ENCODE peak calls at places on chromosomes 12 and 14, in seven cellular contexts. M is GM12865, S is fibroblast of the aortic adventitia, R is lower lobe of right lung, P is lower leg skin, L is AG09319, K is progenitor cell of endocrine pancreas. O is an unnamed sample.

GRCh38 chr14:105475269-105475915 is 771 bp downstream of the CRIP2 start:
- DNase-seq in M (no peak), S (peak), R (no peak), P (peak), L (no peak), K (no peak), O (no peak)

GRCh38 chr14:23068792-23069412 is 11.6 kb upstream of the CDH24 start:
- DNase-seq in M (peak), S (peak), R (no peak), P (peak), L (peak), K (peak), O (no peak)

GRCh38 chr14:29320261-29320660 is 553.7 kb downstream of the FOXG1 start:
- DNase-seq in M (no peak), S (no peak), R (no peak), P (no peak), L (no peak), K (no peak), O (no peak)

GRCh38 chr14:76761849-76762616 is 765 bp downstream of the VASH1 start:
- DNase-seq in M (no peak), S (no peak), R (no peak), P (peak), L (no peak), K (no peak), O (peak)

GRCh38 chr12:14993117-14993516 is 20.3 kb downstream of the PDE6H start:
- DNase-seq in M (no peak), S (no peak), R (no peak), P (no peak), L (no peak), K (no peak), O (no peak)

GRCh38 chr12:62726471-62726980 is 208.4 kb downstream of the PPM1H start:
- DNase-seq in M (no peak), S (peak), R (no peak), P (no peak), L (no peak), K (no peak), O (no peak)

GRCh38 chr12:12616512-12617275 is 5.0 kb downstream of the CREBL2 start:
- DNase-seq in M (no peak), S (no peak), R (no peak), P (no peak), L (no peak), K (no peak), O (no peak)

GRCh38 chr12:56377310-56377988 is 14.8 kb upstream of the APOF start:
- DNase-seq in M (no peak), S (peak), R (no peak), P (no peak), L (no peak), K (no peak), O (no peak)

GRCh38 chr12:47883663-47884195 is 21.1 kb downstream of the VDR start:
- DNase-seq in M (no peak), S (no peak), R (no peak), P (no peak), L (no peak), K (no peak), O (no peak)

GRCh38 chr12:28191690-28192089 is 1.4 kb downstream of the CCDC91 start:
- DNase-seq in M (peak), S (peak), R (no peak), P (no peak), L (no peak), K (no peak), O (no peak)

GRCh38 chr12:6703631-6704030 is 3.0 kb upstream of the PIANP start:
- DNase-seq in M (peak), S (no peak), R (no peak), P (no peak), L (no peak), K (no peak), O (no peak)

GRCh38 chr12:33708935-33709334 is 269.3 kb upstream of the SYT10 start:
- DNase-seq in M (no peak), S (no peak), R (no peak), P (no peak), L (no peak), K (no peak), O (no peak)

GRCh38 chr14:98704441-98704840 is 567.6 kb downstream of the BCL11B start:
- DNase-seq in M (peak), S (no peak), R (no peak), P (no peak), L (no peak), K (no peak), O (no peak)

GRCh38 chr12:128797119-128798118 is 26.3 kb downstream of the SLC15A4 start:
- DNase-seq in M (no peak), S (peak), R (peak), P (no peak), L (no peak), K (no peak), O (no peak)

GRCh38 chr12:570237-570925 is 92.9 kb downstream of the NINJ2 start:
- DNase-seq in M (no peak), S (peak), R (peak), P (peak), L (peak), K (peak), O (no peak)

GRCh38 chr12:53719649-53720048 is 7.6 kb downstream of the CALCOCO1 start:
- DNase-seq in M (no peak), S (peak), R (no peak), P (no peak), L (no peak), K (no peak), O (no peak)

GRCh38 chr12:114684098-114684869 is at the start of gene TBX3:
- DNase-seq in M (peak), S (peak), R (peak), P (peak), L (peak), K (peak), O (peak)

GRCh38 chr12:6367065-6367968 is 8.0 kb downstream of the SCNN1A start:
- DNase-seq in M (peak), S (peak), R (peak), P (no peak), L (no peak), K (no peak), O (no peak)

GRCh38 chr12:131357920-131358319 is 353.0 kb upstream of the SFSWAP start:
- DNase-seq in M (no peak), S (no peak), R (no peak), P (peak), L (no peak), K (no peak), O (no peak)

GRCh38 chr12:6195665-6196535 is 4.3 kb upstream of the CD9 start:
- DNase-seq in M (peak), S (peak), R (peak), P (peak), L (peak), K (peak), O (peak)

GRCh38 chr14:70186826-70187483 is 1.8 kb downstream of the SLC8A3 start:
- DNase-seq in M (peak), S (no peak), R (no peak), P (no peak), L (no peak), K (peak), O (peak)

GRCh38 chr14:69812725-69813124 is 15.7 kb upstream of the SLC10A1 start:
- DNase-seq in M (no peak), S (no peak), R (no peak), P (peak), L (no peak), K (no peak), O (no peak)

DNA sequence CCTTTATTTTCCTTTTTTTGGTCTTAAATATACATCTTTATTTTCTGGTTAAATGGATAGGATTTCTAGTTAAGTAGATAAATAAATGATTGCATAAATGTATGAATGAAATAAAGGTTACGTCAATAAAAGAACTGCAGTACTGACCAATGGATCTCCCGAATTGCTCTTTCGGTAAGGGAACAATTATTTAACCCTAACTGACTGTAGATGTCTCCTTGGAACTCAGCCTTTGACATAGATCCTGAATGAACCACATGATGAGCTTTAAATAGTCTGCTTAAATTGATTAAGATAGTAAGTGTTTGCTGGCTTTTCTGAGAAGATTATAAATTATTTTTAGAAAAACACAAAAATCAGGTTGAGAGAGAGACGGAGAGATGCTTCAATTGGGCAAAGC is 391.0 kb upstream of the SYT1 start:
- DNase-seq in M (no peak), S (no peak), R (no peak), P (no peak), L (no peak), K (no peak), O (no peak)
- TF ChIP-seq CTCF in M (no peak), S (no peak), R (no peak), P (no peak), L (no peak), K (no peak), O (no peak)

GRCh38 chr14:106690333-106690891 is 1164.0 kb downstream of the TMEM121 start:
- DNase-seq in M (no peak), S (no peak), R (no peak), P (no peak), L (no peak), K (no peak), O (no peak)

GRCh38 chr14:106694638-106695393 is 1168.4 kb downstream of the TMEM121 start:
- DNase-seq in M (peak), S (no peak), R (peak), P (no peak), L (no peak), K (no peak), O (no peak)

GRCh38 chr14:106686533-106686932 is 1160.2 kb downstream of the TMEM121 start:
- DNase-seq in M (no peak), S (no peak), R (no peak), P (no peak), L (no peak), K (no peak), O (no peak)

GRCh38 chr14:106691601-106692291 is 1165.4 kb downstream of the TMEM121 start:
- DNase-seq in M (peak), S (no peak), R (peak), P (no peak), L (no peak), K (no peak), O (peak)
- TF ChIP-seq CTCF in M (peak), S (peak), R (peak), P (no peak), L (peak), K (no peak), O (peak)

GRCh38 chr12:81257952-81258551 is 180.2 kb downstream of the ACSS3 start:
- DNase-seq in M (peak), S (peak), R (no peak), P (no peak), L (peak), K (no peak), O (no peak)
- TF ChIP-seq CTCF in M (peak), S (peak), R (peak), P (no peak), L (peak), K (peak), O (peak)

GRCh38 chr14:78202178-78202577 is 32.0 kb downstream of the NRXN3 start:
- DNase-seq in M (peak), S (no peak), R (no peak), P (peak), L (no peak), K (no peak), O (no peak)

GRCh38 chr14:78197088-78197487 is 26.9 kb downstream of the NRXN3 start:
- DNase-seq in M (no peak), S (no peak), R (no peak), P (no peak), L (no peak), K (no peak), O (no peak)

GRCh38 chr14:78195431-78195830 is 25.3 kb downstream of the NRXN3 start:
- DNase-seq in M (no peak), S (no peak), R (no peak), P (no peak), L (no peak), K (no peak), O (no peak)

DNA sequence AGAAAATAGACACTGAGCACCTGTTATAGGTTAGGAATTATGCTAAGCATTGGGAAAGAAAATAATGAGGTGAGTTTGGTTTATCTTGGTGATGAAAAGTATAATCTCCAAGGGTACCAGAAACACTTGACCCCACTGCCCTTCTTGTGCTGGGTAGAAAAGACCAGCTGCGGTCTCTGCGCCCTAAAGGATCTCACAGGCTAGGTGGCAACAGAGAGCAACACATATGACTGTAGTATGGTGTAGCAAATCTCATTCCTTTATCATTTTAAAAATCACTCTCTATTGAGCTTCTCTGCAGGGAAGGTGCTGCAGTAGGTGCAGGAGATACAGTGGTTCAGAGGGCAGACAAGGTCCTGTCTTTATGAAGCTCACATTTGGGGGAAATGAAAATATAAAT is 26.1 kb downstream of the NRXN3 start:
- DNase-seq in M (no peak), S (no peak), R (no peak), P (no peak), L (no peak), K (no peak), O (no peak)
- TF ChIP-seq CTCF in M (no peak), S (no peak), R (no peak), P (no peak), L (no peak), K (no peak), O (no peak)

DNA sequence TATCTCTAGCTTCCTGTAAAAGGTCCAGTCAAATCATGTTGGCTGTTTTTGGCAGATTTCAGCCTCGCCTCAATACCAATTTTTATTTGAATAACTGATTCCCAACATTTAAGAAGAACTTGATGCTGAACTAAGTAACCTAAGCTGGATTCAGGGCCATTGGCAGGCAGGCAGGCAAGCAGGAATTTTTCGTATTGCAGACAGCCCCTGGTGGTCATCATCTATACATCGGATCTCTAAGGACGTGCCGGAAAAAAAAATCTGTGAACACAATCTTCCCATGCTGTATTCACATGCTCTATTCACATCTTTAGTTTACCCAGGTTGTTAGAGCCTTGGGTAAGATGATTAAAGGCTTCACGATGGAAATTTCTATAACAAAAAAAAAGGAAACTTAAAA is 7.0 kb downstream of the VCPKMT start:
- DNase-seq in M (no peak), S (peak), R (no peak), P (no peak), L (no peak), K (no peak), O (no peak)
- TF ChIP-seq CTCF in M (no peak), S (peak), R (no peak), P (no peak), L (peak), K (peak), O (peak)

O was measured in type B pancreatic cell.